ENCODE peak calls at places on chromosomes 11 and 22, in seven cellular contexts. L is body of pancreas; Q is left ventricle myocardium inferior; V is sigmoid colon; N is CD8-positive, alpha-beta T cell; D is psoas muscle; O is astrocyte. E is an unnamed sample.

GRCh38 chr11:126103150-126103549 is 40.5 kb upstream of the CDON start:
- DNase-seq in L (no peak), Q (no peak), V (no peak), N (no peak), D (no peak), O (no peak), E (no peak)

GRCh38 chr11:40491341-40491740 is 968.1 kb downstream of the LRRC4C start:
- DNase-seq in L (no peak), Q (no peak), V (no peak), N (no peak), D (no peak), O (no peak), E (no peak)

GRCh38 chr11:66288138-66288865 is 641 bp downstream of the YIF1A start:
- DNase-seq in L (peak), Q (peak), V (peak), N (no peak), D (no peak), O (no peak), E (no peak)

GRCh38 chr11:16032974-16033373 is 323.4 kb downstream of the SOX6 start:
- DNase-seq in L (no peak), Q (no peak), V (no peak), N (no peak), D (no peak), O (no peak), E (no peak)

GRCh38 chr22:35552846-35553245 is 12.2 kb downstream of the RASD2 start:
- DNase-seq in L (no peak), Q (no peak), V (no peak), N (no peak), D (no peak), O (no peak), E (no peak)

GRCh38 chr11:95487391-95487790 is 256.4 kb upstream of the SESN3 start:
- DNase-seq in L (no peak), Q (no peak), V (no peak), N (no peak), D (no peak), O (no peak), E (no peak)

GRCh38 chr11:46319074-46319453 is 28.2 kb upstream of the DGKZ start:
- DNase-seq in L (no peak), Q (no peak), V (no peak), N (no peak), D (no peak), O (no peak), E (no peak)

GRCh38 chr11:8488395-8488794 is 105.6 kb downstream of the STK33 start:
- DNase-seq in L (no peak), Q (no peak), V (no peak), N (no peak), D (no peak), O (no peak), E (no peak)

GRCh38 chr11:3195251-3196160 is 23.1 kb downstream of the MRGPRG start:
- DNase-seq in L (no peak), Q (no peak), V (peak), N (no peak), D (peak), O (no peak), E (no peak)

GRCh38 chr22:21764038-21764804 is 28.6 kb upstream of the YPEL1 start:
- DNase-seq in L (no peak), Q (no peak), V (no peak), N (no peak), D (no peak), O (no peak), E (no peak)

GRCh38 chr11:111331711-111332479 is 33.5 kb downstream of the POU2AF3 start:
- DNase-seq in L (no peak), Q (no peak), V (peak), N (no peak), D (no peak), O (peak), E (no peak)

DNA sequence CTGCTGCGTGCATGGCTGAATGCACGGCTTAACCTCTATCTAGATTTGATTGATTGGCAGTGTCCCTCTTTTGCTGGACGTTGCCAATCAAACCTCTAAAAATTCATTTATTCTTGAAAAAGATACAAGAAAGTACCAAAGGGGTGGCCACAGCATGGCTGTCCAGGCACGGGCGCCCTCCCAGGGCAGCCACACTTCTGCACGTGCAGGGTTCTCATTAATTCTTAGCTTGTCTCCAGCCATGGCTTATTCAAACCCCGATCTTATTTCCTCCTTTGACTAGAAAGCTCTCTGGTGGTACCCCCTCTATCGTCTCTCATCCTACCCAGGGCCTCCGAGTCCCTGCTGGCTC is 123.9 kb downstream of the CTTN start:
- DNase-seq in L (no peak), Q (no peak), V (no peak), N (no peak), D (no peak), O (no peak), E (no peak)
- H3K27ac ChIP-seq in L (no peak), Q (no peak), V (no peak), N (no peak), D (no peak), O (no peak), E (no peak)

GRCh38 chr22:19943665-19944026 is 2.0 kb upstream of the TXNRD2 start:
- DNase-seq in L (no peak), Q (no peak), V (peak), N (no peak), D (no peak), O (peak), E (no peak)
- TF ChIP-seq CTCF in L (no peak), Q (no peak), V (no peak), N (no peak), D (peak), O (peak), E (peak)

GRCh38 chr11:57466680-57467079 is 6.4 kb downstream of the RTN4RL2 start:
- DNase-seq in L (no peak), Q (no peak), V (no peak), N (no peak), D (no peak), O (no peak), E (no peak)

GRCh38 chr11:57462597-57462996 is 2.3 kb downstream of the RTN4RL2 start:
- DNase-seq in L (no peak), Q (no peak), V (no peak), N (no peak), D (no peak), O (no peak), E (no peak)

GRCh38 chr11:57461841-57462489 is 1.6 kb downstream of the RTN4RL2 start:
- DNase-seq in L (no peak), Q (no peak), V (no peak), N (no peak), D (no peak), O (no peak), E (no peak)

GRCh38 chr11:57463596-57464342 is 3.4 kb downstream of the RTN4RL2 start:
- DNase-seq in L (no peak), Q (no peak), V (no peak), N (no peak), D (no peak), O (no peak), E (no peak)

GRCh38 chr11:57464343-57465181 is 4.2 kb downstream of the RTN4RL2 start:
- DNase-seq in L (no peak), Q (no peak), V (no peak), N (no peak), D (no peak), O (no peak), E (no peak)
- H3K4me3 ChIP-seq in L (no peak), Q (no peak), V (no peak), N (no peak), D (no peak), O (no peak), E (no peak)

GRCh38 chr11:43735931-43736330 is 55.4 kb downstream of the HSD17B12 start:
- DNase-seq in L (no peak), Q (no peak), V (no peak), N (no peak), D (no peak), O (peak), E (no peak)
- H3K27ac ChIP-seq in L (no peak), Q (peak), V (no peak), N (no peak), D (peak), O (peak), E (peak)

DNA sequence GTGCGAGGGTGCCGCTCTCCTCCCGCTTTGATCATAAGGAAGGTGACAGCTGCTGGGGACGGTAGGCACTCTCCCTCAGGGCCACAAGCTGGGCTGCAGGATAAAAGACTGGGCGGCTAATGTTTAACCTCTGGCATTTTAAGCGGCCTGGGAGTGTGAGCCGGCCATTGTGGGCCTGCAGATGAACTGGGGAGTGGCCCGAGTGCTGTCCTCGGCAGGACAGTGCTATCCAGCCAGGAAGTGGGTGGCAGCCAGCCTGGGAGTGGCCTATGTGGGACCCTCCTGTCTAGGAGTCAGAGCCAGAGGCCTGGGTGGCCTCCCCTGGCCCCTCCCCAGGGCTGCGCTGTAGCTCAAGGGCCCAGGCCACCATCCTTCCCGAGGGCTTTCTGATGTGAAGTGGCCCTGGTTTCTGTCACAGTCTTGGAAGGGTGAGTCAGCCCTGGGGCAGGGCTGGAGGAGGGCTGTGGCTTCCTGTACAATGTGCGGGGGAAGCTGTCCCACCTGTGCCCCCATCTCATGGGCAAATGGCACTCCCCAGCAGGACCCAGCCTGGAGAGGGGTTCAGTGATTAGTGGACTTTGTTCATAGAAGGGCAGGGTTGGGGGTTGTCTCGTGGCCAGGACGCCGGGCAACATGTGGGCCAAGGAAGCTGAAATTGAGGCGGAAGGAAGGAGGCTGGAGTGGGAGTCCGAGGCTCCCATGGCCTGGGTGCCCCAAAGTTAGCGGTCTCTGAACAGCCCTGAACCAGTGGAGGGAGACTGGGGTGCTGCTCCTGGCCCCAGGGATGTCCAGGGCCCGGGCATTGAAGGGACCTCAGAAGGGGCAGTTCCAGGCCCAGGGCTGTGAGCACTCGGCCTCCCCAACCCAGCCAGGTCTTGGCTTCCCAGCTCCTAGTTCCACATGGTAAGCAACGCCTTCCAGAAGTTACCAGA is 59.0 kb upstream of the PRODH start:
- DNase-seq in L (peak), Q (no peak), V (no peak), N (no peak), D (no peak), O (no peak), E (no peak)
- TF ChIP-seq CTCF in L (no peak), Q (no peak), V (no peak), N (no peak), D (no peak), O (no peak), E (no peak)

GRCh38 chr11:13962198-13962561 is 343 bp upstream of the SPON1 start:
- DNase-seq in L (no peak), Q (no peak), V (no peak), N (no peak), D (no peak), O (no peak), E (no peak)
- H3K4me3 ChIP-seq in L (no peak), Q (peak), V (peak), N (peak), D (peak), O (peak), E (peak)

GRCh38 chr22:17373839-17374238 is 4.6 kb downstream of the CECR2 start:
- DNase-seq in L (no peak), Q (no peak), V (no peak), N (no peak), D (no peak), O (no peak), E (no peak)
- H3K27ac ChIP-seq in L (no peak), Q (no peak), V (no peak), N (no peak), D (peak), O (no peak), E (no peak)

GRCh38 chr22:25690798-25691197 is 51.2 kb upstream of the MYO18B start:
- DNase-seq in L (no peak), Q (no peak), V (no peak), N (no peak), D (no peak), O (no peak), E (no peak)

GRCh38 chr22:25692965-25693565 is 48.9 kb upstream of the MYO18B start:
- DNase-seq in L (no peak), Q (no peak), V (no peak), N (no peak), D (no peak), O (no peak), E (no peak)

GRCh38 chr22:25692392-25692791 is 49.6 kb upstream of the MYO18B start:
- DNase-seq in L (no peak), Q (no peak), V (no peak), N (no peak), D (no peak), O (no peak), E (no peak)

GRCh38 chr22:25696763-25697710 is 45.0 kb upstream of the MYO18B start:
- DNase-seq in L (no peak), Q (no peak), V (no peak), N (no peak), D (no peak), O (peak), E (no peak)

DNA sequence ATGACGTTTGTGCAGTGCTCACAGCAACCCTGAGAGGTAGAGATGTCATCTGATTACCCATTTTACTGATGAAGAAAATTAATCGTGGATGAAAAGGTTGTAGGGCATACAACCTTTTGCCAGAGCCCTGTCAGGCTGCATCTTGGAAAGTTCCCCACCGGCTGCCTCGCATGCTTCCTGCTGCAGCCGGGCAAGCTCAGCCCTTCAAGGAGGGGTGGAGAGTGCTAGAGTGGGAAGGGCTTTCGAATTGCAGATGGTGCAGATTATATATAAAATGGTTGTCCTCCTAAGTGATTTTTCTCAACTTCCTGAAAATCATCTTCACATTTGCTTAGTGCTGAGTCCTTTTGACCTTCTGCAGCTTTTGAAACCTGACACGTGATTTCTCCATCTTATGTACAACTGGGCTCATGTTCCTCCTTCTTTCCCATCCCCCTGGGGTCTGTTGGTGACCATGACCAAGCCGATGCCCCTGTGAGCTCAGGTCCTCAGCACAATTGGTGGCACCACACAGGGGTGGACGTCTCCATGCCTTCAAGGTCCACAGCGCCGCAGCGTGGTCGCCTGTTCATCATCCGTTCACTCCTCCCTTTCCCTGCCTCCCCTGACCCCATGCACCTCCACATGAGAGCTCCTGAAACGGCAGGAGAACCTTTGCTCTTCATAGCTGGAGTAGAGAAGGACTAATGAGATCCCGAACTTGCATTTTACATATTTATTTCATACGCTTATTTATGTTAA is 47.7 kb upstream of the MYO18B start:
- DNase-seq in L (no peak), Q (no peak), V (no peak), N (no peak), D (no peak), O (no peak), E (no peak)
- TF ChIP-seq CTCF in L (no peak), Q (no peak), V (no peak), N (no peak), D (no peak), O (no peak), E (no peak)